ENCODE peak calls at places on chromosomes 11 and 22, in eight cellular contexts. S is sigmoid colon, B is gastrocnemius medialis, L is stomach, D is right lobe of liver, R is A549, X is endothelial cell of umbilical vein, O is uterus. U is an unnamed sample. For H3K9me3, the result is how much of the 10 kb centered on the place peaks cover.

GRCh38 chr11:123707606-123708205 is 33.8 kb downstream of the ZNF202 start:
- DNase-seq in S (no peak), B (peak), L (peak), D (peak), R (peak), X (peak), O (peak), U (peak)

GRCh38 chr11:94832604-94833238 is 64.6 kb downstream of the AMOTL1 start:
- DNase-seq in S (no peak), B (no peak), L (no peak), D (no peak), R (no peak), X (no peak), O (no peak), U (no peak)

GRCh38 chr22:30891443-30891755 is 77.2 kb downstream of the MORC2 start:
- DNase-seq in S (no peak), B (no peak), L (no peak), D (no peak), R (no peak), X (no peak), O (no peak), U (no peak)

GRCh38 chr22:16783930-16784354 is 41.3 kb downstream of the XKR3 start:
- DNase-seq in S (no peak), B (no peak), L (no peak), D (no peak), R (peak), X (no peak), O (no peak), U (no peak)

GRCh38 chr11:126645206-126645605 is 289.7 kb downstream of the ST3GAL4 start:
- DNase-seq in S (no peak), B (no peak), L (no peak), D (no peak), R (no peak), X (no peak), O (no peak), U (no peak)

GRCh38 chr11:94175545-94175944 is 46.9 kb downstream of the PANX1 start:
- DNase-seq in S (no peak), B (no peak), L (no peak), D (no peak), R (no peak), X (no peak), O (no peak), U (no peak)

GRCh38 chr11:125874556-125875124 is 12.8 kb upstream of the HYLS1 start:
- DNase-seq in S (peak), B (no peak), L (peak), D (no peak), R (peak), X (peak), O (peak), U (peak)

GRCh38 chr11:97850726-97851125 is 1170.0 kb upstream of the CNTN5 start:
- DNase-seq in S (no peak), B (no peak), L (no peak), D (no peak), R (no peak), X (no peak), O (no peak), U (no peak)

GRCh38 chr11:65417702-65418430 is 4.7 kb upstream of the NEAT1 start:
- DNase-seq in S (peak), B (peak), L (peak), D (peak), R (no peak), X (peak), O (peak), U (peak)

GRCh38 chr11:15300282-15300681 is 185.6 kb downstream of the INSC start:
- DNase-seq in S (no peak), B (no peak), L (no peak), D (no peak), R (no peak), X (no peak), O (no peak), U (no peak)

GRCh38 chr22:36493690-36494110 is 12.3 kb upstream of the TXN2 start:
- DNase-seq in S (no peak), B (peak), L (no peak), D (no peak), R (no peak), X (no peak), O (no peak), U (no peak)

GRCh38 chr11:6576471-6577373 is 26.7 kb downstream of the RRP8 start:
- DNase-seq in S (peak), B (no peak), L (no peak), D (no peak), R (no peak), X (peak), O (peak), U (no peak)

GRCh38 chr22:27135582-27135981 is 478.2 kb downstream of the MIAT start:
- DNase-seq in S (no peak), B (no peak), L (no peak), D (no peak), R (peak), X (no peak), O (no peak), U (no peak)

GRCh38 chr11:103812680-103813079 is 223.8 kb upstream of the DDI1 start:
- DNase-seq in S (no peak), B (no peak), L (no peak), D (no peak), R (no peak), X (no peak), O (no peak), U (no peak)

GRCh38 chr11:96012086-96012824 is 88.3 kb upstream of the MTMR2 start:
- DNase-seq in S (peak), B (no peak), L (no peak), D (no peak), R (peak), X (peak), O (peak), U (peak)

GRCh38 chr11:41074318-41074717 is 385.1 kb downstream of the LRRC4C start:
- DNase-seq in S (no peak), B (no peak), L (no peak), D (no peak), R (no peak), X (no peak), O (no peak), U (no peak)

GRCh38 chr11:112016765-112017356 is 8.3 kb upstream of the DLAT start:
- DNase-seq in S (no peak), B (no peak), L (no peak), D (no peak), R (no peak), X (peak), O (no peak), U (no peak)

GRCh38 chr11:35886759-35887158 is 57.1 kb upstream of the LDLRAD3 start:
- DNase-seq in S (no peak), B (no peak), L (no peak), D (no peak), R (no peak), X (no peak), O (no peak), U (no peak)

GRCh38 chr22:49377306-49377705 is 450.4 kb downstream of the BRD1 start:
- DNase-seq in S (no peak), B (no peak), L (peak), D (no peak), R (no peak), X (no peak), O (no peak), U (no peak)

GRCh38 chr11:115193931-115194797 is 310.1 kb downstream of the CADM1 start:
- DNase-seq in S (no peak), B (no peak), L (no peak), D (no peak), R (no peak), X (no peak), O (no peak), U (no peak)

GRCh38 chr11:134668076-134668475 is 256.0 kb upstream of the B3GAT1 start:
- DNase-seq in S (peak), B (no peak), L (peak), D (no peak), R (no peak), X (no peak), O (no peak), U (no peak)

GRCh38 chr11:78277314-78277994 is 88.7 kb downstream of the USP35 start:
- DNase-seq in S (no peak), B (no peak), L (peak), D (no peak), R (no peak), X (peak), O (no peak), U (peak)

GRCh38 chr22:20607157-20607907 is 99.9 kb downstream of the MED15 start:
- DNase-seq in S (no peak), B (no peak), L (no peak), D (no peak), R (no peak), X (no peak), O (no peak), U (no peak)

GRCh38 chr11:35111171-35112055 is 27.6 kb upstream of the CD44 start:
- DNase-seq in S (no peak), B (no peak), L (no peak), D (no peak), R (peak), X (peak), O (no peak), U (peak)

GRCh38 chr22:30906411-30906810 is 62.2 kb downstream of the MORC2 start:
- DNase-seq in S (peak), B (no peak), L (no peak), D (no peak), R (no peak), X (no peak), O (no peak), U (no peak)

GRCh38 chr11:89491141-89491690 is at the start of gene NOX4:
- DNase-seq in S (peak), B (no peak), L (peak), D (peak), R (no peak), X (peak), O (peak), U (no peak)

GRCh38 chr11:67561971-67562560 is 21.5 kb upstream of the GSTP1 start:
- DNase-seq in S (no peak), B (no peak), L (no peak), D (no peak), R (peak), X (no peak), O (no peak), U (no peak)

GRCh38 chr22:49328076-49328475 is 499.6 kb downstream of the BRD1 start:
- DNase-seq in S (peak), B (no peak), L (peak), D (no peak), R (no peak), X (no peak), O (no peak), U (no peak)

GRCh38 chr11:71139516-71140205 is 112.7 kb downstream of the SHANK2 start:
- DNase-seq in S (peak), B (no peak), L (peak), D (peak), R (no peak), X (no peak), O (no peak), U (peak)
- H3K9me3 ChIP-seq in S (under half), B (under half), L (under half), D (under half), R (under half), X (under half), O (under half), U (under half)

GRCh38 chr11:69383946-69384547 is 90.1 kb downstream of the MYEOV start:
- DNase-seq in S (no peak), B (no peak), L (no peak), D (no peak), R (no peak), X (no peak), O (no peak), U (no peak)

GRCh38 chr11:69381681-69382130 is 87.8 kb downstream of the MYEOV start:
- DNase-seq in S (peak), B (no peak), L (peak), D (peak), R (no peak), X (no peak), O (no peak), U (no peak)

GRCh38 chr11:69380921-69381581 is 87.1 kb downstream of the MYEOV start:
- DNase-seq in S (peak), B (no peak), L (peak), D (no peak), R (no peak), X (no peak), O (no peak), U (peak)

GRCh38 chr11:69383372-69383771 is 89.4 kb downstream of the MYEOV start:
- DNase-seq in S (no peak), B (no peak), L (peak), D (no peak), R (no peak), X (no peak), O (no peak), U (no peak)

GRCh38 chr11:69382131-69383128 is 88.5 kb downstream of the MYEOV start:
- DNase-seq in S (peak), B (no peak), L (peak), D (peak), R (no peak), X (no peak), O (no peak), U (peak)
- TF ChIP-seq POLR2A in S (no peak), B (no peak), L (no peak), D (no peak), R (no peak), X (no peak), O (no peak), U (no peak)

DNA sequence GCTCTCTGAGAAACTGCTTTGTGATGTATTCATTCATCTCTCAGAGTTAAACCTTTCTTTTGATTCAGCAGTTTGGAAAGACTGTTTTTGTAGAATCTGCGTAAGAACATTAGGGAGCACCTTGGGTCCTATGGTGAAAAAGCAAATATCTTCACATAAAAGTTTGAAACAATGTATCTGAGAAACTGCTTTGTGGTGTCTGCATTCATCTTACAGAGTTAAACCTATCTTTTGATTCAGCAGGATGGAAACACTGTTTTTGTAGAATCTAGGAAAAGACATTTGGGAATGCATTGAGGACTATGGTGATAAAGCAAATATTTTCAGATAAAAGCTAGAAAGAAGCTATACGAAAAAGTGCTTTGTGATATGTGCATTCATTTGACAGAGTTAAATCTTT is 361.3 kb downstream of the OR4C45 start:
- DNase-seq in S (no peak), B (no peak), L (no peak), D (no peak), R (no peak), X (no peak), O (no peak), U (no peak)
- H3K9me3 ChIP-seq in S (under half), B (under half), L (half or more), D (under half), R (under half), X (under half), O (under half), U (under half)

GRCh38 chr22:46792841-46793261 is 30.4 kb downstream of the TBC1D22A start:
- DNase-seq in S (peak), B (no peak), L (peak), D (no peak), R (no peak), X (no peak), O (no peak), U (no peak)
- TF ChIP-seq POLR2A in S (no peak), B (no peak), L (no peak), D (no peak), R (no peak), X (peak), O (no peak), U (no peak)

DNA sequence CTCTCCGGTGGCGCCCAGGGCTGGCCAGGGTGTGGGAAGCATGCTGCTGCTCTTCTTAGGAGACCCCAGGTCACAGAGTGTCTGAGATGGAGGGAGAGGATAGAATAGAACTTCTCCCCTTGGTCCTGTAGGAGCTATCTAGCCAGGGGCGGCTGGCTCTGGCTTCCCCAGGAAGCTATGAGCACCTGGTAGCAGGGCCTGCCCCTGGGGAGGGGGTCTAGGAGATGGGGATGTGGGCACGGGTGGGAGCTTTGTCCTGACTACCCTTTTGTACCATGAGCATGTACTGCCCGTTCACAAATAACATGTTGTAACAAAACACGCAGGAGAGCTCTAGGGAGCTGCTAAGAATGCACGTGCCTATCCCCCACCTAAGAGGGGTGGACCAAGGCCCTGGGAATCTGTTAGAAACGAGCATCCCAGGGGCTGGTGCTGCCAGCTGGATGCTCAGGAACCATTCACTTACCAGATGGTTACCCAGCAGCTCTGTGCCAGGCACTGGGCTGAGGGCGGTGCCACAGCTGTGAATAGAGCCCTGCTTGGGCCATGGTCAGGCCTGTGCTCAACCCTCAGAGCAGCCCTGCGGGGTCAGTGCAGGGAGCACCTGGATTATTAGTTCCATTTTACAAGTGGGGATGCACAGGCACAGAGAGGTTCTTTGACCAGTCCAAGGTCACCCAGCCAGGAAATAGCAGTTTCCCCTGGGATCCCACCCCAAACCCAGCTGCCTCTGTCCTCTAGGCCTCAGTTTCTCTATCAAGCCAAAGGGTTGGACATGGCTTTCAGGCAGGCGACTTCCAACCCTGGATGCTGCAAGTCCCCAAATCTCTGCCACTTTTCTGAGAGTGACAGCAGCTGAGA is 2.2 kb downstream of the SLC39A13 start:
- DNase-seq in S (no peak), B (no peak), L (no peak), D (no peak), R (no peak), X (no peak), O (no peak), U (no peak)
- H3K9me3 ChIP-seq in S (under half), B (under half), L (under half), D (under half), R (under half), X (under half), O (under half), U (under half)

DNA sequence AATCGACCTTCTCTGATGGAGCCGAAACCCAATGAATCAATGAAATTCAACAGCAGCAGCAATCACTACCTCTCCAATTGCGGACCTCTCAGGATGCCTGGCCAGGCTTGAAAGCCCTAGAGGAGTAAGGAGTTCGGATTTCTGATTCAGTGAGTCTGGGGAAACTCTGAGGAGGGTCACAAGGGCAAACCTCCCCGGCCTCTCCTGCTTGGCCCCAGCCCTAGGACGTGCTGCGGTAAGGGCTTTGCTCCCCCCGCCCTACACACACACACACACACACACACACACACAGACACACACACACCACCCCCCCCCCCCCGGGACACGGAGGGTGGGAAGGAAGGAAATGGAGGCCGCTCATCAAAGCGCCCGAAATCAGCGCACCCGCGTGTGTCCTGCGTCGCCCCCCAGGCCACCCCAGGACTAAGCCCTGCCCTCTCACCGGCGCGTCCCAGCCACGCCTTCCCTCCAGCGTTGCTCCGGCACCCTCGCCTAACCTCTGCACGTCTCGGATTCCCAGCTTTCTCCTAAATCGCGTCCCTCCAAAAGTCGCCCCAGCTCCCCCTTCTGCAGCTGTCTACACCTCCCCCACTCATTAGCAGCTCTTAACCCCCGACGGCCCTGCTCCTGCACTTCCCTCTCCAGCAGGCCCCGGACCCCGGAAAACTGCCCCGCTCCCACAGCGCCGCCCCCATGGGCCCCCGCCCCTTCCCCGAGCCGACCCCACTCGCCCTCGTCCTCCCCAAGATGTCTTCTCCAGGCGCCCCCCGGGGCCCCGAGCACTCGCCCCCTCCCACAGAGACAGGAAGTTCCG is 680 bp downstream of the PACSIN2 start:
- DNase-seq in S (peak), B (peak), L (peak), D (peak), R (no peak), X (peak), O (peak), U (peak)
- TF ChIP-seq POLR2A in S (no peak), B (no peak), L (no peak), D (no peak), R (no peak), X (no peak), O (no peak), U (no peak)

GRCh38 chr22:25024895-25025294 is 72.4 kb downstream of the KIAA1671 start:
- DNase-seq in S (no peak), B (no peak), L (no peak), D (no peak), R (no peak), X (no peak), O (no peak), U (no peak)
- H3K9me3 ChIP-seq in S (under half), B (under half), L (under half), D (under half), R (under half), X (under half), O (under half), U (under half)

DNA sequence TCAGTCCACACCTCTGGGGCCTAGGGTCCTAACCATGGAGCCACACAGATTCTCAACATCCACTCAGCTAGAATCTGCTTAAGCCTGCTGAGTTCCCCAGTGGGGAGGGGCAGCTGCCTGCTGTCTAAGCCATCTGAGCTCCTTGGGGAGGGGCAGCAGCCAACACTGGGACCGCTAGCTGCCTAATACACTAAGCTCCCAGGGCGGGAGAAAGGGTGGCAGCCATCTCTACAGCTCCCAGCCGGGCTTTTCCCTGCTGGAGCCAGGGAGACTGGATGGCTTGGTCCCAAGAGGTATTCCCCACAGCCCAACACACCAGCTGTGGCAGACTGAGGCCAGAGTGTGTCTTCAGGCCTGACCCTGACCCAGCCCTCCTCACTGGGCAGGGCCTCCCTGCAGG is 217.3 kb upstream of the TMEM45B start:
- DNase-seq in S (no peak), B (no peak), L (no peak), D (no peak), R (no peak), X (no peak), O (no peak), U (no peak)
- TF ChIP-seq POLR2A in S (no peak), B (no peak), L (no peak), D (no peak), R (no peak), X (no peak), O (no peak), U (no peak)